ENCODE peak calls at places on chromosome 6, in nine cellular contexts. A is stimulated activated CD8-positive, alpha-beta memory T cell treated with anti-CD3 and anti-CD28 coated beads, Interleukin-12 subunit alpha, Interleukin-12 subunit beta, amount 100 ng/mL, for 4 hours; M is ovary; S is SK-N-MC; X is tibial nerve; T is sigmoid colon; L is HEK293T; U is HTR-8/SVneo; D is lung. J is an unnamed sample.

GRCh38 chr6:132298344-132298949 is 102.8 kb downstream of the MOXD1 start:
- DNase-seq in A (no peak), M (no peak), S (peak), X (peak), T (no peak), L (peak), U (peak), D (no peak), J (no peak)

GRCh38 chr6:82612475-82612874 is 248.9 kb downstream of the TPBG start:
- DNase-seq in A (no peak), M (no peak), S (no peak), X (no peak), T (no peak), L (no peak), U (no peak), D (no peak), J (no peak)

GRCh38 chr6:110398778-110399177 is 16.6 kb downstream of the DDO start:
- DNase-seq in A (no peak), M (no peak), S (no peak), X (no peak), T (no peak), L (no peak), U (peak), D (no peak), J (no peak)

GRCh38 chr6:89270951-89271721 is 44.0 kb downstream of the GABRR2 start:
- DNase-seq in A (no peak), M (no peak), S (no peak), X (no peak), T (no peak), L (no peak), U (no peak), D (no peak), J (no peak)

GRCh38 chr6:87182321-87182720 is 27.0 kb downstream of the ZNF292 start:
- DNase-seq in A (no peak), M (no peak), S (no peak), X (no peak), T (no peak), L (no peak), U (no peak), D (no peak), J (peak)

GRCh38 chr6:88519227-88520019 is 353.3 kb upstream of the CNR1 start:
- DNase-seq in A (no peak), M (no peak), S (no peak), X (no peak), T (no peak), L (no peak), U (no peak), D (no peak), J (no peak)

GRCh38 chr6:151379933-151380847 is 11.2 kb downstream of the ZBTB2 start:
- DNase-seq in A (no peak), M (no peak), S (no peak), X (no peak), T (no peak), L (no peak), U (no peak), D (no peak), J (no peak)

GRCh38 chr6:3162067-3162497 is 4.7 kb upstream of the TUBB2A start:
- DNase-seq in A (no peak), M (no peak), S (no peak), X (no peak), T (no peak), L (no peak), U (no peak), D (no peak), J (no peak)